ENCODE peak calls at places on chromosomes 7 and 10, in five cellular contexts. One of them, this sample, is unnamed.

GRCh38 chr7:40506158-40506557 is 371.4 kb downstream of the SUGCT start:
- DNase-seq in left cardiac atrium: no peak
- DNase-seq in endothelial cell: no peak
- DNase-seq in stimulated activated CD8-positive, alpha-beta memory T cell treated with anti-CD3 and anti-CD28 coated beads, Interleukin-15, amount 100 ng/mL, for 4 hours: no peak
- DNase-seq in T47D: no peak
- DNase-seq in this sample: no peak

GRCh38 chr10:20552382-20552781 is 344.7 kb downstream of the NEBL start:
- DNase-seq in left cardiac atrium: no peak
- DNase-seq in endothelial cell: no peak
- DNase-seq in stimulated activated CD8-positive, alpha-beta memory T cell treated with anti-CD3 and anti-CD28 coated beads, Interleukin-15, amount 100 ng/mL, for 4 hours: no peak
- DNase-seq in T47D: no peak
- DNase-seq in this sample: no peak

GRCh38 chr7:155441856-155442255 is 16.1 kb upstream of the EN2 start:
- DNase-seq in left cardiac atrium: no peak
- DNase-seq in endothelial cell: no peak
- DNase-seq in stimulated activated CD8-positive, alpha-beta memory T cell treated with anti-CD3 and anti-CD28 coated beads, Interleukin-15, amount 100 ng/mL, for 4 hours: no peak
- DNase-seq in T47D: no peak
- DNase-seq in this sample: no peak

GRCh38 chr7:50341709-50342108 is 37.2 kb downstream of the IKZF1 start:
- DNase-seq in left cardiac atrium: no peak
- DNase-seq in endothelial cell: no peak
- DNase-seq in stimulated activated CD8-positive, alpha-beta memory T cell treated with anti-CD3 and anti-CD28 coated beads, Interleukin-15, amount 100 ng/mL, for 4 hours: no peak
- DNase-seq in T47D: no peak
- DNase-seq in this sample: no peak

GRCh38 chr7:112510032-112510742 is 29.4 kb downstream of the LSMEM1 start:
- DNase-seq in left cardiac atrium: no peak
- DNase-seq in endothelial cell: no peak
- DNase-seq in stimulated activated CD8-positive, alpha-beta memory T cell treated with anti-CD3 and anti-CD28 coated beads, Interleukin-15, amount 100 ng/mL, for 4 hours: no peak
- DNase-seq in T47D: no peak
- DNase-seq in this sample: no peak

GRCh38 chr10:112631501-112632410 is 184.7 kb downstream of the VTI1A start:
- DNase-seq in left cardiac atrium: no peak
- DNase-seq in endothelial cell: no peak
- DNase-seq in stimulated activated CD8-positive, alpha-beta memory T cell treated with anti-CD3 and anti-CD28 coated beads, Interleukin-15, amount 100 ng/mL, for 4 hours: no peak
- DNase-seq in T47D: no peak
- DNase-seq in this sample: no peak

GRCh38 chr7:79050592-79050991 is 402.9 kb downstream of the MAGI2 start:
- DNase-seq in left cardiac atrium: no peak
- DNase-seq in endothelial cell: no peak
- DNase-seq in stimulated activated CD8-positive, alpha-beta memory T cell treated with anti-CD3 and anti-CD28 coated beads, Interleukin-15, amount 100 ng/mL, for 4 hours: no peak
- DNase-seq in T47D: peak; percentile 25
- DNase-seq in this sample: no peak

GRCh38 chr7:151410405-151411390 is 860 bp upstream of the WDR86 start:
- DNase-seq in left cardiac atrium: no peak
- DNase-seq in endothelial cell: peak; percentile 55
- DNase-seq in stimulated activated CD8-positive, alpha-beta memory T cell treated with anti-CD3 and anti-CD28 coated beads, Interleukin-15, amount 100 ng/mL, for 4 hours: no peak
- DNase-seq in T47D: no peak
- DNase-seq in this sample: no peak

GRCh38 chr7:30531286-30531685 is 26.7 kb upstream of the GGCT start:
- DNase-seq in left cardiac atrium: no peak
- DNase-seq in endothelial cell: no peak
- DNase-seq in stimulated activated CD8-positive, alpha-beta memory T cell treated with anti-CD3 and anti-CD28 coated beads, Interleukin-15, amount 100 ng/mL, for 4 hours: no peak
- DNase-seq in T47D: no peak
- DNase-seq in this sample: no peak

GRCh38 chr10:106565546-106565945 is 599.0 kb downstream of the SORCS1 start:
- DNase-seq in left cardiac atrium: no peak
- DNase-seq in endothelial cell: no peak
- DNase-seq in stimulated activated CD8-positive, alpha-beta memory T cell treated with anti-CD3 and anti-CD28 coated beads, Interleukin-15, amount 100 ng/mL, for 4 hours: no peak
- DNase-seq in T47D: peak; percentile 25
- DNase-seq in this sample: no peak

GRCh38 chr10:116385994-116386809 is 41.4 kb upstream of the PNLIPRP3 start:
- DNase-seq in left cardiac atrium: no peak
- DNase-seq in endothelial cell: peak; percentile 25
- DNase-seq in stimulated activated CD8-positive, alpha-beta memory T cell treated with anti-CD3 and anti-CD28 coated beads, Interleukin-15, amount 100 ng/mL, for 4 hours: no peak
- DNase-seq in T47D: peak; percentile 55
- DNase-seq in this sample: no peak

GRCh38 chr7:25351761-25352160 is 123.5 kb upstream of the NPVF start:
- DNase-seq in left cardiac atrium: no peak
- DNase-seq in endothelial cell: no peak
- DNase-seq in stimulated activated CD8-positive, alpha-beta memory T cell treated with anti-CD3 and anti-CD28 coated beads, Interleukin-15, amount 100 ng/mL, for 4 hours: no peak
- DNase-seq in T47D: no peak
- DNase-seq in this sample: no peak

GRCh38 chr7:54788664-54789063 is 29.7 kb upstream of the SEC61G start:
- DNase-seq in left cardiac atrium: no peak
- DNase-seq in endothelial cell: peak; percentile 32
- DNase-seq in stimulated activated CD8-positive, alpha-beta memory T cell treated with anti-CD3 and anti-CD28 coated beads, Interleukin-15, amount 100 ng/mL, for 4 hours: no peak
- DNase-seq in T47D: peak; percentile 89
- DNase-seq in this sample: no peak

GRCh38 chr10:45374451-45375052 is 536 bp downstream of the ALOX5 start:
- DNase-seq in left cardiac atrium: no peak
- DNase-seq in endothelial cell: peak; percentile 16
- DNase-seq in stimulated activated CD8-positive, alpha-beta memory T cell treated with anti-CD3 and anti-CD28 coated beads, Interleukin-15, amount 100 ng/mL, for 4 hours: no peak
- DNase-seq in T47D: no peak
- DNase-seq in this sample: no peak

GRCh38 chr10:6399879-6400278 is 180.2 kb downstream of the PRKCQ start:
- DNase-seq in left cardiac atrium: no peak
- DNase-seq in endothelial cell: no peak
- DNase-seq in stimulated activated CD8-positive, alpha-beta memory T cell treated with anti-CD3 and anti-CD28 coated beads, Interleukin-15, amount 100 ng/mL, for 4 hours: no peak
- DNase-seq in T47D: peak; percentile 78
- DNase-seq in this sample: no peak

GRCh38 chr7:158394936-158395335 is 192.7 kb downstream of the PTPRN2 start:
- DNase-seq in left cardiac atrium: no peak
- DNase-seq in endothelial cell: no peak
- DNase-seq in stimulated activated CD8-positive, alpha-beta memory T cell treated with anti-CD3 and anti-CD28 coated beads, Interleukin-15, amount 100 ng/mL, for 4 hours: no peak
- DNase-seq in T47D: peak; percentile 27
- DNase-seq in this sample: no peak

GRCh38 chr10:47081264-47081663 is 170.0 kb downstream of the PTPN20 start:
- DNase-seq in left cardiac atrium: no peak
- DNase-seq in endothelial cell: no peak
- DNase-seq in stimulated activated CD8-positive, alpha-beta memory T cell treated with anti-CD3 and anti-CD28 coated beads, Interleukin-15, amount 100 ng/mL, for 4 hours: no peak
- DNase-seq in T47D: no peak
- DNase-seq in this sample: no peak

GRCh38 chr7:5699951-5700384 is 81.5 kb downstream of the RNF216 start:
- DNase-seq in left cardiac atrium: no peak
- DNase-seq in endothelial cell: no peak
- DNase-seq in stimulated activated CD8-positive, alpha-beta memory T cell treated with anti-CD3 and anti-CD28 coated beads, Interleukin-15, amount 100 ng/mL, for 4 hours: peak; percentile 77
- DNase-seq in T47D: no peak
- DNase-seq in this sample: peak; percentile 67

GRCh38 chr7:71238541-71238940 is 106.6 kb downstream of the GALNT17 start:
- DNase-seq in left cardiac atrium: no peak
- DNase-seq in endothelial cell: no peak
- DNase-seq in stimulated activated CD8-positive, alpha-beta memory T cell treated with anti-CD3 and anti-CD28 coated beads, Interleukin-15, amount 100 ng/mL, for 4 hours: no peak
- DNase-seq in T47D: no peak
- DNase-seq in this sample: no peak

GRCh38 chr10:14952851-14953451 is 945 bp downstream of the DCLRE1C start:
- DNase-seq in left cardiac atrium: no peak
- DNase-seq in endothelial cell: peak; percentile 8
- DNase-seq in stimulated activated CD8-positive, alpha-beta memory T cell treated with anti-CD3 and anti-CD28 coated beads, Interleukin-15, amount 100 ng/mL, for 4 hours: no peak
- DNase-seq in T47D: no peak
- DNase-seq in this sample: no peak

GRCh38 chr10:16854623-16855022 is 37.4 kb upstream of the RSU1 start:
- DNase-seq in left cardiac atrium: no peak
- DNase-seq in endothelial cell: no peak
- DNase-seq in stimulated activated CD8-positive, alpha-beta memory T cell treated with anti-CD3 and anti-CD28 coated beads, Interleukin-15, amount 100 ng/mL, for 4 hours: no peak
- DNase-seq in T47D: no peak
- DNase-seq in this sample: no peak

GRCh38 chr7:1295776-1296726 is 63.4 kb downstream of the UNCX start:
- DNase-seq in left cardiac atrium: no peak
- DNase-seq in endothelial cell: no peak
- DNase-seq in stimulated activated CD8-positive, alpha-beta memory T cell treated with anti-CD3 and anti-CD28 coated beads, Interleukin-15, amount 100 ng/mL, for 4 hours: no peak
- DNase-seq in T47D: no peak
- DNase-seq in this sample: no peak

GRCh38 chr10:95906675-95907453 is 911 bp upstream of the CC2D2B start:
- DNase-seq in left cardiac atrium: peak; percentile 52
- DNase-seq in endothelial cell: peak; percentile 36
- DNase-seq in stimulated activated CD8-positive, alpha-beta memory T cell treated with anti-CD3 and anti-CD28 coated beads, Interleukin-15, amount 100 ng/mL, for 4 hours: peak; percentile 12
- DNase-seq in T47D: peak; percentile 77
- DNase-seq in this sample: no peak

GRCh38 chr7:33050425-33051318 is 11.9 kb downstream of the NT5C3A start:
- DNase-seq in left cardiac atrium: no peak
- DNase-seq in endothelial cell: peak; percentile 32
- DNase-seq in stimulated activated CD8-positive, alpha-beta memory T cell treated with anti-CD3 and anti-CD28 coated beads, Interleukin-15, amount 100 ng/mL, for 4 hours: no peak
- DNase-seq in T47D: peak; percentile 77
- DNase-seq in this sample: peak; percentile 45

GRCh38 chr7:114533151-114533550 is 118.5 kb downstream of the FOXP2 start:
- DNase-seq in left cardiac atrium: no peak
- DNase-seq in endothelial cell: no peak
- DNase-seq in stimulated activated CD8-positive, alpha-beta memory T cell treated with anti-CD3 and anti-CD28 coated beads, Interleukin-15, amount 100 ng/mL, for 4 hours: no peak
- DNase-seq in T47D: peak; percentile 18
- DNase-seq in this sample: no peak

GRCh38 chr10:86389441-86390193 is 23.0 kb upstream of the GRID1 start:
- DNase-seq in left cardiac atrium: peak; percentile 36
- DNase-seq in endothelial cell: peak; percentile 67
- DNase-seq in stimulated activated CD8-positive, alpha-beta memory T cell treated with anti-CD3 and anti-CD28 coated beads, Interleukin-15, amount 100 ng/mL, for 4 hours: no peak
- DNase-seq in T47D: no peak
- DNase-seq in this sample: no peak

GRCh38 chr10:87523731-87524130 is 19.0 kb downstream of the MINPP1 start:
- DNase-seq in left cardiac atrium: no peak
- DNase-seq in endothelial cell: no peak
- DNase-seq in stimulated activated CD8-positive, alpha-beta memory T cell treated with anti-CD3 and anti-CD28 coated beads, Interleukin-15, amount 100 ng/mL, for 4 hours: no peak
- DNase-seq in T47D: no peak
- DNase-seq in this sample: no peak

GRCh38 chr7:142587578-142588191 is 161.6 kb upstream of the PRSS1 start:
- DNase-seq in left cardiac atrium: no peak
- DNase-seq in endothelial cell: peak; percentile 36
- DNase-seq in stimulated activated CD8-positive, alpha-beta memory T cell treated with anti-CD3 and anti-CD28 coated beads, Interleukin-15, amount 100 ng/mL, for 4 hours: no peak
- DNase-seq in T47D: peak; percentile 82
- DNase-seq in this sample: no peak

GRCh38 chr10:85995791-85996190 is 370.8 kb downstream of the GRID1 start:
- DNase-seq in left cardiac atrium: no peak
- DNase-seq in endothelial cell: peak; percentile 34
- DNase-seq in stimulated activated CD8-positive, alpha-beta memory T cell treated with anti-CD3 and anti-CD28 coated beads, Interleukin-15, amount 100 ng/mL, for 4 hours: no peak
- DNase-seq in T47D: peak; percentile 56
- DNase-seq in this sample: no peak

GRCh38 chr10:20624642-20625041 is 272.5 kb downstream of the NEBL start:
- DNase-seq in left cardiac atrium: peak; percentile 40
- DNase-seq in endothelial cell: no peak
- DNase-seq in stimulated activated CD8-positive, alpha-beta memory T cell treated with anti-CD3 and anti-CD28 coated beads, Interleukin-15, amount 100 ng/mL, for 4 hours: no peak
- DNase-seq in T47D: no peak
- DNase-seq in this sample: no peak

GRCh38 chr10:88892223-88892967 is 12.3 kb downstream of the STAMBPL1 start:
- DNase-seq in left cardiac atrium: no peak
- DNase-seq in endothelial cell: no peak
- DNase-seq in stimulated activated CD8-positive, alpha-beta memory T cell treated with anti-CD3 and anti-CD28 coated beads, Interleukin-15, amount 100 ng/mL, for 4 hours: no peak
- DNase-seq in T47D: no peak
- DNase-seq in this sample: no peak

GRCh38 chr7:101680406-101681145 is 51.5 kb upstream of the MYL10 start:
- DNase-seq in left cardiac atrium: no peak
- DNase-seq in endothelial cell: no peak
- DNase-seq in stimulated activated CD8-positive, alpha-beta memory T cell treated with anti-CD3 and anti-CD28 coated beads, Interleukin-15, amount 100 ng/mL, for 4 hours: no peak
- DNase-seq in T47D: no peak
- DNase-seq in this sample: no peak

This sample was measured in naive B cell.